ENCODE peak calls at places on chromosomes 2 and 18, in nine cellular contexts. C is activated naive CD8-positive, alpha-beta T cell treated with anti-CD3 and anti-CD28 coated beads, Interleukin-2, amount 50 U/mL, for 24 hours; H is naive thymus-derived CD4-positive, alpha-beta T cell; L is left ventricle myocardium superior; G is CD4-positive, alpha-beta T cell; A is upper lobe of right lung; W is body of pancreas; T is central memory CD8-positive, alpha-beta T cell; I is aorta. V is an unnamed sample.

GRCh38 chr18:73168171-73168570 is 300.4 kb upstream of the NETO1 start:
- ATAC-seq in A (no peak), L (no peak), C (no peak), H (no peak), T (no peak), W (no peak), G (no peak), I (no peak), V (no peak)

GRCh38 chr2:219724628-219725027 is 97.2 kb downstream of the SLC4A3 start:
- ATAC-seq in W (no peak), G (no peak), H (no peak), T (no peak), L (peak), C (no peak), A (peak), I (no peak), V (no peak)

GRCh38 chr2:58035352-58035751 is 11.3 kb upstream of the VRK2 start:
- ATAC-seq in C (no peak), W (no peak), I (no peak), A (no peak), H (no peak), L (no peak), T (no peak), G (no peak), V (peak)

GRCh38 chr18:29184654-29185053 is 1007.7 kb upstream of the CDH2 start:
- ATAC-seq in L (no peak), T (no peak), W (no peak), C (no peak), I (no peak), A (no peak), H (no peak), G (no peak), V (no peak)

GRCh38 chr2:11617984-11618707 is 51.8 kb downstream of the NTSR2 start:
- ATAC-seq in T (peak), H (peak), G (no peak), A (peak), L (no peak), W (no peak), C (peak), I (peak), V (peak)

GRCh38 chr2:143686585-143687164 is 557.5 kb downstream of the ARHGAP15 start:
- ATAC-seq in H (no peak), L (no peak), I (no peak), W (peak), C (no peak), A (peak), G (no peak), T (peak), V (no peak)

GRCh38 chr2:166240387-166241313 is 112.8 kb upstream of the SCN1A start:
- ATAC-seq in T (no peak), A (no peak), L (no peak), W (no peak), G (no peak), C (no peak), H (no peak), I (peak), V (no peak)

GRCh38 chr18:9874730-9875129 is 11.0 kb upstream of the TXNDC2 start:
- ATAC-seq in G (no peak), L (no peak), I (no peak), W (no peak), T (no peak), H (no peak), C (no peak), A (no peak), V (no peak)

GRCh38 chr18:8883409-8883668 is 178.0 kb downstream of the MTCL1 start:
- ATAC-seq in G (no peak), W (no peak), T (no peak), C (no peak), H (no peak), A (no peak), I (no peak), L (no peak), V (no peak)

GRCh38 chr2:36482576-36483214 is 115.3 kb downstream of the FEZ2 start:
- ATAC-seq in A (peak), G (no peak), W (peak), I (no peak), T (no peak), L (peak), C (no peak), H (no peak), V (no peak)

GRCh38 chr2:177598321-177598922 is 205.8 kb downstream of the AGPS start:
- ATAC-seq in W (peak), A (no peak), C (no peak), G (no peak), H (no peak), T (no peak), I (peak), L (peak), V (no peak)

GRCh38 chr18:75036941-75037516 is 171.9 kb downstream of the PTGR3 start:
- ATAC-seq in I (no peak), L (no peak), G (no peak), H (no peak), C (no peak), T (peak), A (no peak), W (no peak), V (no peak)

GRCh38 chr2:73998933-73999332 is 14.2 kb downstream of the TET3 start:
- ATAC-seq in I (no peak), A (no peak), T (no peak), L (no peak), W (no peak), G (no peak), C (peak), H (no peak), V (no peak)

GRCh38 chr2:162317910-162318279 is 589 bp downstream of the IFIH1 start:
- ATAC-seq in C (peak), H (no peak), I (peak), T (no peak), W (peak), G (peak), A (peak), L (peak), V (peak)

GRCh38 chr2:82344670-82345069 is 2040.1 kb upstream of the LRRTM1 start:
- ATAC-seq in A (no peak), L (no peak), I (no peak), H (no peak), G (no peak), C (no peak), T (no peak), W (no peak), V (no peak)

GRCh38 chr2:71669628-71670429 is 216.5 kb downstream of the DYSF start:
- ATAC-seq in L (no peak), W (no peak), A (no peak), H (no peak), C (no peak), G (no peak), I (no peak), T (no peak), V (no peak)

GRCh38 chr18:23501626-23502025 is 1.7 kb upstream of the RMC1 start:
- ATAC-seq in A (no peak), C (no peak), L (no peak), H (no peak), T (no peak), G (no peak), W (no peak), I (no peak), V (no peak)

GRCh38 chr18:13287372-13287771 is 68.8 kb downstream of the LDLRAD4 start:
- ATAC-seq in I (no peak), L (no peak), H (no peak), T (no peak), C (no peak), W (no peak), G (no peak), A (no peak), V (no peak)

GRCh38 chr2:216799873-216800421 is 59.9 kb downstream of the TNP1 start:
- ATAC-seq in T (no peak), H (no peak), I (peak), G (no peak), W (peak), C (no peak), L (peak), A (no peak), V (no peak)

GRCh38 chr2:27681844-27682243 is 18.2 kb downstream of the SLC4A1AP start:
- ATAC-seq in L (no peak), G (no peak), C (peak), A (no peak), I (no peak), H (no peak), T (no peak), W (peak), V (no peak)

GRCh38 chr18:21272016-21272582 is 30.1 kb downstream of the GREB1L start:
- ATAC-seq in C (no peak), T (no peak), G (no peak), H (no peak), L (peak), W (no peak), I (no peak), A (no peak), V (peak)

GRCh38 chr2:24571828-24572442 is 80.9 kb downstream of the NCOA1 start:
- ATAC-seq in A (no peak), W (peak), T (no peak), L (no peak), H (no peak), G (no peak), C (peak), I (no peak), V (no peak)

GRCh38 chr2:118970396-118971135 is 28.6 kb downstream of the MARCO start:
- ATAC-seq in G (no peak), T (no peak), I (peak), L (peak), W (no peak), H (peak), A (peak), C (no peak), V (peak)

GRCh38 chr2:120415060-120415459 is 69.1 kb downstream of the INHBB start:
- ATAC-seq in L (no peak), T (no peak), W (no peak), A (no peak), G (no peak), C (no peak), I (no peak), H (no peak), V (no peak)

V was measured in stimulated activated memory B cell treated with anti-CD40 and anti-IgM and Interleukin-4, amounts not matched to agents 10 μg/mL and 1 μg/mL and 100 μg/mL, for 72 hours.